ENCODE peak calls at places on chromosome 16, in seven cellular contexts. Y is transverse colon; V is WTC11; E is naive thymus-derived CD8-positive, alpha-beta T cell; N is heart left ventricle; Z is brain microvascular endothelial cell; D is activated CD4-positive, alpha-beta T cell treated with anti-CD3 and anti-CD28 coated beads, Interleukin-2, amount 10 ng/mL, durations not matched to agents 7 days and 5 days. F is an unnamed sample.

GRCh38 chr16:30527635-30528178 is 1.3 kb upstream of the ZNF768 start:
- DNase-seq in Y (peak; percentile 62), N (no peak), Z (no peak), E (no peak), V (no peak), D (no peak), F (no peak)

GRCh38 chr16:29678691-29679267 is at the start of gene QPRT:
- DNase-seq in D (no peak), E (no peak), N (peak; percentile 69), Y (peak; percentile 71), Z (peak; percentile 28), V (peak; percentile 90), F (peak; percentile 85)

GRCh38 chr16:72715267-72715666 is 332.7 kb downstream of the ZFHX3 start:
- DNase-seq in Y (no peak), Z (no peak), N (no peak), D (no peak), V (no peak), E (no peak), F (no peak)

GRCh38 chr16:79089735-79090284 is 510.7 kb downstream of the MAF start:
- DNase-seq in E (no peak), Y (peak; percentile 35), V (no peak), Z (peak; percentile 1), D (peak; percentile 76), N (peak; percentile 36), F (no peak)

GRCh38 chr16:87850009-87851006 is 19.0 kb downstream of the SLC7A5 start:
- DNase-seq in E (peak; percentile 77), N (peak; percentile 69), V (peak; percentile 87), Y (peak; percentile 72), D (peak; percentile 84), Z (no peak), F (peak; percentile 86)

GRCh38 chr16:27759301-27759871 is 209.4 kb downstream of the KATNIP start:
- DNase-seq in V (no peak), Y (no peak), N (no peak), E (no peak), Z (peak; percentile 52), D (no peak), F (no peak)

GRCh38 chr16:29192329-29193247 is 207.7 kb downstream of the LAT start:
- DNase-seq in N (peak; percentile 22), V (no peak), Y (peak; percentile 5), Z (no peak), D (no peak), E (peak; percentile 33), F (no peak)

GRCh38 chr16:77375396-77375795 is 59.4 kb downstream of the ADAMTS18 start:
- DNase-seq in V (no peak), N (no peak), E (no peak), D (no peak), Z (no peak), Y (no peak), F (no peak)

GRCh38 chr16:8565498-8565897 is 24.8 kb downstream of the TMEM114 start:
- DNase-seq in E (no peak), N (no peak), Y (no peak), Z (no peak), V (peak; percentile 62), D (no peak), F (no peak)

GRCh38 chr16:48101069-48101674 is 54.6 kb downstream of the ABCC12 start:
- DNase-seq in E (no peak), V (no peak), Y (no peak), D (no peak), N (no peak), Z (no peak), F (no peak)

F was measured in D341Med.